ENCODE peak calls at places on chromosomes 11 and 22, in six cellular contexts. One of them, this sample, is unnamed.

GRCh38 chr11:76891793-76892192 is 31.1 kb downstream of the ACER3 start:
- DNase-seq in GM20000: no peak
- DNase-seq in HepG2: no peak
- DNase-seq in hepatocyte: no peak
- DNase-seq in keratinocyte: no peak
- DNase-seq in spleen: no peak
- DNase-seq in this sample: no peak

GRCh38 chr22:46073683-46074504 is 76.4 kb upstream of the PPARA start:
- DNase-seq in hepatocyte: no peak
- DNase-seq in keratinocyte: no peak
- DNase-seq in GM20000: no peak
- DNase-seq in HepG2: no peak
- DNase-seq in spleen: peak; percentile 75
- DNase-seq in this sample: no peak

GRCh38 chr22:25690798-25691197 is 51.2 kb upstream of the MYO18B start:
- DNase-seq in HepG2: no peak
- DNase-seq in GM20000: no peak
- DNase-seq in keratinocyte: no peak
- DNase-seq in spleen: no peak
- DNase-seq in hepatocyte: no peak
- DNase-seq in this sample: no peak

GRCh38 chr11:12506502-12506921 is 129.1 kb downstream of the PARVA start:
- DNase-seq in HepG2: no peak
- DNase-seq in keratinocyte: no peak
- DNase-seq in GM20000: no peak
- DNase-seq in hepatocyte: peak; percentile 36
- DNase-seq in spleen: no peak
- DNase-seq in this sample: no peak

GRCh38 chr11:101914349-101914736 is 467 bp upstream of the CEP126 start:
- DNase-seq in hepatocyte: peak; percentile 40
- DNase-seq in keratinocyte: no peak
- DNase-seq in GM20000: no peak
- DNase-seq in spleen: no peak
- DNase-seq in HepG2: no peak
- DNase-seq in this sample: no peak

GRCh38 chr11:120197977-120198376 is 12.9 kb upstream of the OAF start:
- DNase-seq in spleen: no peak
- DNase-seq in HepG2: peak; percentile 79
- DNase-seq in keratinocyte: no peak
- DNase-seq in GM20000: no peak
- DNase-seq in hepatocyte: no peak
- DNase-seq in this sample: no peak

GRCh38 chr22:19921544-19922081 is 20.0 kb upstream of the COMT start:
- DNase-seq in keratinocyte: no peak
- DNase-seq in HepG2: no peak
- DNase-seq in hepatocyte: no peak
- DNase-seq in GM20000: no peak
- DNase-seq in spleen: no peak
- DNase-seq in this sample: no peak

GRCh38 chr22:46813816-46814597 is 51.6 kb downstream of the TBC1D22A start:
- DNase-seq in HepG2: no peak
- DNase-seq in spleen: no peak
- DNase-seq in hepatocyte: no peak
- DNase-seq in keratinocyte: no peak
- DNase-seq in GM20000: no peak
- DNase-seq in this sample: peak; percentile 34

GRCh38 chr11:45518096-45518852 is 147.1 kb downstream of the CHST1 start:
- DNase-seq in spleen: no peak
- DNase-seq in HepG2: no peak
- DNase-seq in keratinocyte: no peak
- DNase-seq in GM20000: no peak
- DNase-seq in hepatocyte: no peak
- DNase-seq in this sample: no peak

GRCh38 chr11:65663634-65664200 is 1.0 kb upstream of the RELA start:
- DNase-seq in hepatocyte: peak; percentile 76
- DNase-seq in keratinocyte: no peak
- DNase-seq in spleen: peak; percentile 89
- DNase-seq in GM20000: no peak
- DNase-seq in HepG2: no peak
- DNase-seq in this sample: peak; percentile 32

GRCh38 chr11:11979487-11980117 is 28.8 kb downstream of the DKK3 start:
- DNase-seq in GM20000: no peak
- DNase-seq in HepG2: no peak
- DNase-seq in spleen: no peak
- DNase-seq in hepatocyte: peak; percentile 76
- DNase-seq in keratinocyte: no peak
- DNase-seq in this sample: peak; percentile 13

GRCh38 chr11:56160217-56160616 is at the start of gene OR8K5:
- DNase-seq in hepatocyte: no peak
- DNase-seq in HepG2: no peak
- DNase-seq in spleen: no peak
- DNase-seq in GM20000: no peak
- DNase-seq in keratinocyte: no peak
- DNase-seq in this sample: no peak

GRCh38 chr11:11208994-11209393 is 144.1 kb downstream of the CSNK2A3 start:
- DNase-seq in spleen: no peak
- DNase-seq in keratinocyte: no peak
- DNase-seq in GM20000: no peak
- DNase-seq in hepatocyte: no peak
- DNase-seq in HepG2: no peak
- DNase-seq in this sample: no peak

GRCh38 chr11:77071671-77072605 is 5.2 kb downstream of the CAPN5 start:
- DNase-seq in spleen: no peak
- DNase-seq in GM20000: peak; percentile 14
- DNase-seq in keratinocyte: no peak
- DNase-seq in hepatocyte: no peak
- DNase-seq in HepG2: no peak
- DNase-seq in this sample: no peak

GRCh38 chr11:60610702-60611101 is 88.7 kb upstream of the MS4A8 start:
- DNase-seq in GM20000: no peak
- DNase-seq in spleen: no peak
- DNase-seq in HepG2: no peak
- DNase-seq in keratinocyte: no peak
- DNase-seq in hepatocyte: no peak
- DNase-seq in this sample: no peak

GRCh38 chr11:117143390-117143789 is 697 bp upstream of the PAFAH1B2 start:
- DNase-seq in spleen: no peak
- DNase-seq in GM20000: peak; percentile 60
- DNase-seq in keratinocyte: no peak
- DNase-seq in hepatocyte: peak; percentile 72
- DNase-seq in HepG2: no peak
- DNase-seq in this sample: no peak

GRCh38 chr11:117144477-117145392 is 648 bp downstream of the PAFAH1B2 start:
- DNase-seq in spleen: peak; percentile 89
- DNase-seq in GM20000: peak; percentile 73
- DNase-seq in HepG2: peak; percentile 64
- DNase-seq in keratinocyte: no peak
- DNase-seq in hepatocyte: peak; percentile 79
- DNase-seq in this sample: peak; percentile 44

GRCh38 chr11:117143871-117144476 is at the start of gene PAFAH1B2:
- DNase-seq in GM20000: peak; percentile 99
- DNase-seq in HepG2: peak; percentile 88
- DNase-seq in spleen: peak; percentile 99
- DNase-seq in keratinocyte: peak; percentile 66
- DNase-seq in hepatocyte: peak; percentile 97
- DNase-seq in this sample: peak; percentile 94

GRCh38 chr11:117146521-117146920 is 2.4 kb downstream of the PAFAH1B2 start:
- DNase-seq in hepatocyte: no peak
- DNase-seq in GM20000: no peak
- DNase-seq in HepG2: no peak
- DNase-seq in keratinocyte: no peak
- DNase-seq in spleen: no peak
- DNase-seq in this sample: no peak

DNA sequence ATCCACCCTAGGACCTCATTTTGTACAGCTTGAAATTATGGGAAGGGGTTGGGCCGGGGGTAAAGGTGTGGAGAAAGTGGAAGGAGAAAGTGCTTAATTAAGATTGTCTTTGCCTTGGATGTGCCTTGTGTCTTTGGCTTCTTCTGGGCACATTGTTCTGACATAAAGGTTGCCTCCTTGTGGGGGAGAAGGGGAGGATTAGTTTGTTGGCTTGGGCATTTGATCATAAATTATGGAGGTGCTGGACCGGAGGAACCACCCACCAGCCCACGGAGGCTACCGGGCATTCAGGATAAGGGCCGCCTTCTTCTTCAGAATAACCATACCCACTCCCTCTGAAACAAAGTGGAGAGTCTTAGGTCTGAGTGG is 1.3 kb downstream of the PAFAH1B2 start:
- DNase-seq in spleen: no peak
- DNase-seq in HepG2: peak; percentile 16
- DNase-seq in hepatocyte: peak; percentile 19
- DNase-seq in keratinocyte: no peak
- DNase-seq in GM20000: peak; percentile 33
- DNase-seq in this sample: no peak
- TF ChIP-seq CTCF in spleen: no peak
- TF ChIP-seq CTCF in HepG2: no peak
- TF ChIP-seq CTCF in hepatocyte: no peak
- TF ChIP-seq CTCF in keratinocyte: no peak
- TF ChIP-seq CTCF in GM20000: no peak
- TF ChIP-seq CTCF in this sample: no peak

GRCh38 chr11:6315811-6316425 is 4.4 kb downstream of the CAVIN3 start:
- DNase-seq in spleen: peak; percentile 79
- DNase-seq in GM20000: peak; percentile 82
- DNase-seq in hepatocyte: peak; percentile 85
- DNase-seq in HepG2: peak; percentile 45
- DNase-seq in keratinocyte: no peak
- DNase-seq in this sample: peak; percentile 57
- TF ChIP-seq CTCF in spleen: peak; percentile 41
- TF ChIP-seq CTCF in GM20000: peak; percentile 71
- TF ChIP-seq CTCF in hepatocyte: peak; percentile 87
- TF ChIP-seq CTCF in HepG2: peak; percentile 89
- TF ChIP-seq CTCF in keratinocyte: peak; percentile 98
- TF ChIP-seq CTCF in this sample: peak; percentile 80

GRCh38 chr11:83520849-83521248 is 234.7 kb upstream of the CCDC90B start:
- DNase-seq in keratinocyte: no peak
- DNase-seq in spleen: no peak
- DNase-seq in HepG2: peak; percentile 60
- DNase-seq in GM20000: no peak
- DNase-seq in hepatocyte: no peak
- DNase-seq in this sample: no peak

GRCh38 chr11:83523676-83524075 is 237.5 kb upstream of the CCDC90B start:
- DNase-seq in HepG2: no peak
- DNase-seq in spleen: no peak
- DNase-seq in keratinocyte: no peak
- DNase-seq in GM20000: no peak
- DNase-seq in hepatocyte: no peak
- DNase-seq in this sample: no peak

DNA sequence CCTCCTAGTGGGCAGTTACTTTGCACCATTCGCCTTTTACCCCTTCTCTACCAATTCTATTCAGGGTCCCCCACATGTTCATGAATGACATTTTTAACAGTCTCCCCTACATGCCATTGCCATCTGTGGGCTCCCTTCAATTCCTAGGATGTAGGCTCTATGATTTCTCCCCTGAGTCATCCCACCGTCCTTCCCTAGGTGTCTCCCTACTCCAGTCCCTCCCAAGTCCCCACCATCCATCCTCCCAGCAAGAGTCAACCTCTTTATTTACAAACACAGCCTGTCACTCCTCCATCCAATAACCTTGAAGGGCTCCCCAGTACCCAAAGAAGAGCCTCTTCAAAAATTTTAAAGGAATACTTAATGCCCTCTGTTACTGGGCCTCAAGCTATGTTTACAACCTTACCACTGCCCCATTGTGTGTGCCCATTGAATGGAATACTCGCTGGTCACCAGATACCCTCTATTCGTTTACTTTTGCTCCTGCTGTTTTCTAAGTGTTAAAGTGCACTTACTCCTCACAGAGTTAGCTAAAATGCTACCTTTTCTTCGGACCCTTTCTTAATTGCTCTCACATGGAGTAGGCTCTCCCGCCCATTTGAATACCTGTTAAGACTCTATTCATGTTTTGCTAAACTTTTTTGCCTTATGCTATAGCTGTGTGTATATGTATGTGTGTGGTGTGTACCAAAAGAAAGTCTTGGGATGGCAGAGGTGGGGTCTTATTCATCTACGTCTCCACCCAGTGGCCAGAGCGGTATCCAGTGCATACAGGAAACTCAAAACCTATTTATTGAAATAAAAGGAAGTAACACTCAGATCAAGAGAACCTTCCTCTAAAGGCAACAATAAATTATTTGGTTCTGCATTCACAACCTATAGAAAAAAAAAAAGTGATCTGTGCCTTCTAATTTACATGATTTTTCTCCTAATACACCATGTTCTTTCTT is 235.8 kb upstream of the CCDC90B start:
- DNase-seq in keratinocyte: no peak
- DNase-seq in spleen: no peak
- DNase-seq in GM20000: no peak
- DNase-seq in HepG2: peak; percentile 15
- DNase-seq in hepatocyte: peak; percentile 31
- DNase-seq in this sample: no peak
- TF ChIP-seq CTCF in keratinocyte: peak; percentile 63
- TF ChIP-seq CTCF in spleen: no peak
- TF ChIP-seq CTCF in GM20000: no peak
- TF ChIP-seq CTCF in HepG2: peak; percentile 53
- TF ChIP-seq CTCF in hepatocyte: peak; percentile 29
- TF ChIP-seq CTCF in this sample: no peak

GRCh38 chr22:22666307-22667091 is 22.1 kb downstream of the GGTLC2 start:
- DNase-seq in GM20000: peak; percentile 25
- DNase-seq in spleen: no peak
- DNase-seq in HepG2: peak; percentile 11
- DNase-seq in hepatocyte: peak; percentile 74
- DNase-seq in keratinocyte: no peak
- DNase-seq in this sample: peak; percentile 72
- TF ChIP-seq CTCF in GM20000: peak; percentile 56
- TF ChIP-seq CTCF in spleen: no peak
- TF ChIP-seq CTCF in HepG2: peak; percentile 77
- TF ChIP-seq CTCF in hepatocyte: peak; percentile 72
- TF ChIP-seq CTCF in keratinocyte: peak; percentile 39
- TF ChIP-seq CTCF in this sample: peak; percentile 72

GRCh38 chr11:115769891-115770290 is 265.7 kb upstream of the CADM1 start:
- DNase-seq in HepG2: no peak
- DNase-seq in keratinocyte: no peak
- DNase-seq in spleen: no peak
- DNase-seq in hepatocyte: no peak
- DNase-seq in GM20000: no peak
- DNase-seq in this sample: no peak
- TF ChIP-seq CTCF in HepG2: no peak
- TF ChIP-seq CTCF in keratinocyte: no peak
- TF ChIP-seq CTCF in spleen: no peak
- TF ChIP-seq CTCF in hepatocyte: no peak
- TF ChIP-seq CTCF in GM20000: no peak
- TF ChIP-seq CTCF in this sample: no peak

This sample was measured in Calu3.